ENCODE peak calls at places on chromosomes 6 and 20, in four cellular contexts. C is nephron progenitor cell; B is astrocyte of the cerebellum; W is stimulated activated CD4-positive, alpha-beta T cell treated with anti-CD3 and anti-CD28 coated beads, Interleukin-4, amount 100 ng/mL, for 48 hours. L is an unnamed sample.

GRCh38 chr6:119521251-119521650 is 171.7 kb upstream of the MAN1A1 start:
- DNase-seq in B (no peak), W (no peak), C (no peak), L (no peak)

GRCh38 chr20:19598117-19598516 is 159.9 kb upstream of the RIN2 start:
- DNase-seq in C (no peak), W (no peak), B (no peak), L (no peak)

GRCh38 chr20:728022-728944 is 40.0 kb downstream of the SLC52A3 start:
- DNase-seq in B (no peak), C (peak; percentile 93), W (peak; percentile 28), L (peak; percentile 54)

GRCh38 chr6:98921038-98921437 is 26.7 kb downstream of the FBXL4 start:
- DNase-seq in W (no peak), C (no peak), B (no peak), L (no peak)

GRCh38 chr20:4813076-4813838 is 91.5 kb downstream of the PRND start:
- DNase-seq in W (no peak), B (no peak), C (peak; percentile 14), L (peak; percentile 82)

GRCh38 chr20:55684578-55684977 is 320.7 kb downstream of the CBLN4 start:
- DNase-seq in C (peak; percentile 4), B (no peak), W (no peak), L (no peak)

GRCh38 chr20:58065508-58066361 is 162.7 kb downstream of the ANKRD60 start:
- DNase-seq in W (no peak), B (peak; percentile 63), C (no peak), L (no peak)

GRCh38 chr20:36093025-36093803 is 61.3 kb upstream of the EPB41L1 start:
- DNase-seq in B (no peak), C (peak; percentile 33), W (peak; percentile 32), L (no peak)

GRCh38 chr6:166616261-166617226 is 10.5 kb downstream of the RPS6KA2 start:
- DNase-seq in C (no peak), B (no peak), W (no peak), L (no peak)

GRCh38 chr6:74100719-74101287 is 404.8 kb downstream of the CD109 start:
- DNase-seq in W (no peak), C (no peak), B (no peak), L (no peak)

GRCh38 chr6:87277123-87277522 is 45.3 kb upstream of the SMIM8 start:
- DNase-seq in C (no peak), W (no peak), B (no peak), L (no peak)